ENCODE peak calls at places on chromosome 5, in six cellular contexts. G, T, E, U, A and B are unnamed samples.

GRCh38 chr5:30894811-30895210 is 298.7 kb upstream of the CDH6 start:
- DNase-seq in G (no peak), T (no peak), E (no peak), U (no peak), A (no peak), B (no peak)

GRCh38 chr5:1003296-1003937 is 5.2 kb upstream of the NKD2 start:
- DNase-seq in G (no peak), T (no peak), E (peak), U (peak), A (no peak), B (no peak)

GRCh38 chr5:101035425-101035824 is 132.3 kb upstream of the ST8SIA4 start:
- DNase-seq in G (no peak), T (no peak), E (no peak), U (no peak), A (no peak), B (no peak)

GRCh38 chr5:2659071-2659470 is 92.4 kb downstream of the IRX2 start:
- DNase-seq in G (no peak), T (no peak), E (no peak), U (no peak), A (no peak), B (no peak)

GRCh38 chr5:136199408-136199807 is 6.4 kb upstream of the SMIM32 start:
- DNase-seq in G (no peak), T (no peak), E (no peak), U (no peak), A (no peak), B (no peak)

GRCh38 chr5:149060325-149060724 is 2.5 kb downstream of the SH3TC2 start:
- DNase-seq in G (no peak), T (no peak), E (peak), U (peak), A (no peak), B (no peak)

GRCh38 chr5:8184455-8185063 is 315.6 kb downstream of the MTRR start:
- DNase-seq in G (peak), T (no peak), E (peak), U (peak), A (peak), B (peak)

GRCh38 chr5:73115399-73116051 is 4.8 kb upstream of the TMEM171 start:
- DNase-seq in G (no peak), T (peak), E (no peak), U (no peak), A (peak), B (peak)

GRCh38 chr5:6574537-6574936 is 58.3 kb downstream of the NSUN2 start:
- DNase-seq in G (no peak), T (no peak), E (no peak), U (peak), A (no peak), B (no peak)